ENCODE peak calls at places on chromosomes 4 and X, in six cellular contexts. N is GM12878, P is K562, Z is A549, H is endothelial cell of umbilical vein, U is HepG2. D is an unnamed sample.

GRCh38 chrX:69150294-69150960 is 14.8 kb downstream of the PJA1 start:
- DNase-seq in U (peak; percentile 30), H (no peak), N (no peak), Z (peak; percentile 18), P (no peak), D (no peak)

GRCh38 chr4:123127865-123128264 is 205.5 kb upstream of the NUDT6 start:
- DNase-seq in Z (no peak), U (no peak), P (no peak), H (peak; percentile 49), N (no peak), D (no peak)

GRCh38 chr4:102815981-102816380 is 11.4 kb downstream of the UBE2D3 start:
- DNase-seq in N (no peak), Z (peak; percentile 29), H (peak; percentile 19), P (no peak), U (peak; percentile 66), D (no peak)

GRCh38 chr4:11904117-11904535 is 475.4 kb upstream of the HS3ST1 start:
- DNase-seq in H (peak; percentile 100), Z (peak; percentile 0), N (no peak), U (no peak), P (no peak), D (no peak)

GRCh38 chrX:132480581-132481203 is 8.1 kb downstream of the MBNL3 start:
- DNase-seq in U (peak; percentile 82), Z (no peak), H (peak; percentile 80), N (peak; percentile 55), P (no peak), D (peak; percentile 88)

GRCh38 chrX:133921764-133922389 is 63.5 kb downstream of the GPC3 start:
- DNase-seq in H (peak; percentile 1), P (peak; percentile 13), U (peak; percentile 19), Z (peak; percentile 46), N (no peak), D (peak; percentile 30)

GRCh38 chr4:2811830-2812599 is 19.1 kb downstream of the SH3BP2 start:
- DNase-seq in Z (no peak), H (peak; percentile 63), N (peak; percentile 40), U (peak; percentile 59), P (no peak), D (peak; percentile 99)

GRCh38 chr4:122968227-122968812 is 45.9 kb upstream of the NUDT6 start:
- DNase-seq in H (no peak), N (no peak), P (no peak), Z (no peak), U (no peak), D (no peak)

GRCh38 chrX:42976729-42977366 is 198.9 kb upstream of the PPP1R2C start:
- DNase-seq in U (no peak), Z (peak; percentile 18), P (no peak), H (peak; percentile 54), N (no peak), D (peak; percentile 15)

GRCh38 chr4:169152899-169153298 is 117.9 kb downstream of the SH3RF1 start:
- DNase-seq in N (no peak), P (no peak), U (no peak), Z (no peak), H (no peak), D (no peak)

GRCh38 chrX:136767104-136767941 is 13.4 kb downstream of the ARHGEF6 start:
- DNase-seq in U (peak; percentile 1), P (peak; percentile 66), N (no peak), Z (peak; percentile 36), H (peak; percentile 45), D (peak; percentile 86)

GRCh38 chrX:151488677-151489076 is 74.8 kb upstream of the PASD1 start:
- DNase-seq in U (peak; percentile 3), N (no peak), Z (peak; percentile 13), P (peak; percentile 30), H (no peak), D (peak; percentile 72)

GRCh38 chr4:177964693-177965168 is 522.5 kb upstream of the AGA start:
- DNase-seq in U (no peak), P (no peak), Z (peak; percentile 16), N (no peak), H (no peak), D (no peak)

GRCh38 chrX:31545726-31546125 is 473.9 kb upstream of the FTHL17 start:
- DNase-seq in U (no peak), Z (no peak), N (no peak), P (no peak), H (peak; percentile 58), D (no peak)

GRCh38 chr4:145230726-145231125 is 50.3 kb upstream of the OTUD4 start:
- DNase-seq in N (no peak), Z (no peak), U (no peak), P (no peak), H (no peak), D (no peak)

GRCh38 chr4:67749286-67749685 is 4.9 kb downstream of the GNRHR start:
- DNase-seq in Z (no peak), H (no peak), N (no peak), P (no peak), U (no peak), D (no peak)

GRCh38 chrX:43552166-43552565 is 103.9 kb upstream of the MAOA start:
- DNase-seq in U (peak; percentile 25), Z (peak; percentile 7), P (no peak), H (no peak), N (no peak), D (no peak)

GRCh38 chr4:39124885-39125599 is 57.3 kb upstream of the WDR19 start:
- DNase-seq in H (no peak), N (peak; percentile 35), U (no peak), Z (no peak), P (no peak), D (no peak)

GRCh38 chrX:136768469-136769084 is 12.2 kb downstream of the ARHGEF6 start:
- DNase-seq in H (no peak), N (no peak), Z (no peak), U (no peak), P (peak; percentile 54), D (peak; percentile 95)

GRCh38 chrX:45592067-45592466 is 391.4 kb upstream of the DIPK2B start:
- DNase-seq in P (no peak), Z (no peak), U (no peak), H (no peak), N (no peak), D (no peak)

GRCh38 chr4:1775731-1776500 is 17.2 kb upstream of the FGFR3 start:
- DNase-seq in Z (peak; percentile 48), H (no peak), U (peak; percentile 46), P (no peak), N (no peak), D (peak; percentile 99)

GRCh38 chr4:84497220-84497834 is 1.8 kb downstream of the NKX6-1 start:
- DNase-seq in H (no peak), Z (no peak), N (no peak), P (no peak), U (no peak), D (no peak)

GRCh38 chr4:169557061-169557636 is 55.2 kb downstream of the NEK1 start:
- DNase-seq in N (no peak), U (no peak), Z (no peak), H (peak; percentile 59), P (no peak), D (no peak)

GRCh38 chrX:1488141-1488540 is 35.4 kb upstream of the ASMTL start:
- DNase-seq in U (no peak), Z (no peak), H (no peak), N (no peak), P (no peak), D (no peak)

DNA sequence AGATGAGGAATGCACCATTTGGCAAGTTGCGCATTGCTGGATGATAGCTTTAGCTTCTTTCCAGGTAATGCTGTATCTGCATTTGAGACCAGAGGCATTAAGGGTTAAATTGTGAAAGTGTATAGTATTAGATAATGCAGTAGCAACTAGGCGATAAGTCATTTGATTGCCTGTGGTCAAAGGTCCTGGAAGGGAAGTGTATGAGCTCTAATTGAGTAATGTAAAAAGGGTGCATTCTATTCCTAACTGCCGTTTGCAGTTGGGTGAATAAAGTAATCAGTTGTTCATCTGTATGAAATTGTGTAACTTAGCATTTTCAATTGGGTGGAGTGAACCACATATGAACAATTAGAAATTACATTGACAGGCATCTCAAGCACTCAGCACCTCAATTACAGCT is 54.5 kb upstream of the WDR1 start:
- DNase-seq in P (no peak), H (no peak), Z (no peak), N (no peak), U (no peak), D (peak; percentile 20)
- TF ChIP-seq MAX in P (no peak), H (no peak), Z (no peak), N (no peak), U (no peak), D (no peak)

GRCh38 chr4:47692691-47693090 is 145.2 kb downstream of the CORIN start:
- DNase-seq in Z (no peak), P (no peak), H (no peak), U (no peak), N (no peak), D (no peak)

GRCh38 chr4:47686294-47686872 is 151.5 kb downstream of the CORIN start:
- DNase-seq in U (peak; percentile 35), H (peak; percentile 62), P (peak; percentile 61), Z (peak; percentile 44), N (peak; percentile 13), D (peak; percentile 75)

GRCh38 chr4:47694322-47694721 is 143.5 kb downstream of the CORIN start:
- DNase-seq in U (no peak), Z (no peak), H (no peak), P (no peak), N (no peak), D (no peak)

GRCh38 chr4:47690611-47691010 is 147.3 kb downstream of the CORIN start:
- DNase-seq in P (no peak), H (no peak), N (peak; percentile 16), U (no peak), Z (no peak), D (peak; percentile 9)
- TF ChIP-seq MYC in P (no peak), H (no peak), N (no peak), U (no peak), Z (no peak), D (no peak)

GRCh38 chr4:40924096-40924792 is 174.5 kb downstream of the NSUN7 start:
- DNase-seq in H (peak; percentile 68), P (peak; percentile 80), U (peak; percentile 28), N (peak; percentile 12), Z (peak; percentile 58), D (peak; percentile 78)
- TF ChIP-seq MAX in H (no peak), P (no peak), U (no peak), N (no peak), Z (no peak), D (no peak)

DNA sequence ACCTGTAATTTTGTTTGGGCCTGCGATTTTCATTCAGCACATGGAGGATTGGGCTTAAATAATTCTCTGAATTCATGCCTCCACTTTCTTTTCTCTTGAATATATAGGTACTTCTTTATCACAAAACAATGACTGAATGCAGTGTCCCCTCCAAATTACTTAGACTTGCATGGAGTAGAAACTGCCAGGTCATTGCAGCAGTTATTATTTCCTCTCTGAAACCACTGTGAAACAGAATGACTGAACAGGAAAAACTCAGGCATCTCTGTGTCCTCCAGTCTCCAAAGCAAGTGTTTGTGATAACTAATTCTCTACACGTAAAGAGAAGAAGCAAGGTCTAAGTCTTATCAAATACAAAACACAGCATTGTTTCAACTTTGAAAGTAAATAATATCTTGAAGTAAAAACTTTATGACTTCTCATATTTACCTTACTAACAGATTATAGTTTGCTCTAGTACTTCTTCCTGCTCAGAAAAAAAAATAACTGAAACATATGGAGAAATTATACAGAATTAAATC is 144.5 kb upstream of the DIAPH2 start:
- DNase-seq in P (no peak), N (no peak), U (no peak), Z (no peak), H (no peak), D (peak; percentile 71)
- TF ChIP-seq MYC in P (no peak), N (no peak), U (no peak), Z (no peak), H (no peak), D (no peak)

DNA sequence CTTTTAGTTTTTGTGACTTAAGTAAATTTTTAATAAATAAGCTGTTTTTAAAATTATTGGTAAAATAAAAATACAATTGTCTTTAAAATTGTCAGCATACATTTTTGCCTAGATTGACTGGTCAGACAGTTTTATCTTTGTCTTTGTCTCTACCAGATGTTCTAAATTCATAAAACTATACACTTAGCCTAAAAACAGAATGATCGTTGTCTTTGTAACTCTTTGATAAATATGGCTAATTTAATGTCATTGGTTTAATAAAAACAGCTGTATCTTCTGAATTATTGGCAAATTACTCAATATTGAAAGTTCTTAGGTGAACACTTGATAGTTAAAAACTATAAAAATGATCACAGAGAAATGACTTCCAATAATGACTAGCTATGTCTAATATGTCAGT is 36.5 kb upstream of the NPFFR2 start:
- DNase-seq in N (no peak), H (no peak), U (no peak), P (no peak), Z (no peak), D (no peak)
- TF ChIP-seq MAX in N (no peak), H (no peak), U (no peak), P (no peak), Z (no peak), D (no peak)

D was measured in NB4.